ENCODE peak calls at places on chromosomes 6 and 20, in six cellular contexts. One of them, this sample, is unnamed.
A peak's percentile ranks its signal among the peaks of the same experiment; 100 is the strongest.

GRCh38 chr6:152575621-152576150 is 61.5 kb downstream of the SYNE1 start:
- DNase-seq in endothelial cell of umbilical vein: no peak
- DNase-seq in A549: no peak
- DNase-seq in HepG2: no peak
- DNase-seq in K562: no peak
- DNase-seq in H1: no peak
- DNase-seq in this sample: no peak

GRCh38 chr6:106910999-106911949 is 63.3 kb downstream of the CD24 start:
- DNase-seq in endothelial cell of umbilical vein: no peak
- DNase-seq in A549: peak; percentile 6
- DNase-seq in HepG2: peak; percentile 89
- DNase-seq in K562: no peak
- DNase-seq in H1: no peak
- DNase-seq in this sample: no peak

GRCh38 chr6:149335924-149336323 is 18.4 kb downstream of the TAB2 start:
- DNase-seq in endothelial cell of umbilical vein: peak; percentile 67
- DNase-seq in A549: peak; percentile 69
- DNase-seq in HepG2: no peak
- DNase-seq in K562: no peak
- DNase-seq in H1: no peak
- DNase-seq in this sample: no peak

GRCh38 chr6:169896826-169897456 is 145.5 kb downstream of the ERMARD start:
- DNase-seq in endothelial cell of umbilical vein: no peak
- DNase-seq in A549: no peak
- DNase-seq in HepG2: no peak
- DNase-seq in K562: no peak
- DNase-seq in H1: peak; percentile 22
- DNase-seq in this sample: no peak

GRCh38 chr6:37456126-37456525 is 23.1 kb downstream of the CMTR1 start:
- DNase-seq in endothelial cell of umbilical vein: no peak
- DNase-seq in A549: no peak
- DNase-seq in HepG2: no peak
- DNase-seq in K562: no peak
- DNase-seq in H1: no peak
- DNase-seq in this sample: no peak

GRCh38 chr6:82890240-82890639 is 175.4 kb downstream of the UBE3D start:
- DNase-seq in endothelial cell of umbilical vein: no peak
- DNase-seq in A549: no peak
- DNase-seq in HepG2: no peak
- DNase-seq in K562: no peak
- DNase-seq in H1: no peak
- DNase-seq in this sample: no peak

GRCh38 chr6:85404497-85405174 is 45.2 kb upstream of the NT5E start:
- DNase-seq in endothelial cell of umbilical vein: peak; percentile 93
- DNase-seq in A549: peak; percentile 90
- DNase-seq in HepG2: peak; percentile 82
- DNase-seq in K562: no peak
- DNase-seq in H1: no peak
- DNase-seq in this sample: no peak

GRCh38 chr6:139647001-139647400 is 272.6 kb upstream of the CITED2 start:
- DNase-seq in endothelial cell of umbilical vein: no peak
- DNase-seq in A549: no peak
- DNase-seq in HepG2: no peak
- DNase-seq in K562: no peak
- DNase-seq in H1: no peak
- DNase-seq in this sample: no peak

GRCh38 chr6:131602913-131603312 is 25.1 kb downstream of the MED23 start:
- DNase-seq in endothelial cell of umbilical vein: no peak
- DNase-seq in A549: peak; percentile 33
- DNase-seq in HepG2: no peak
- DNase-seq in K562: no peak
- DNase-seq in H1: no peak
- DNase-seq in this sample: no peak

GRCh38 chr6:22448311-22448711 is 121.1 kb upstream of the HDGFL1 start:
- DNase-seq in endothelial cell of umbilical vein: peak; percentile 98
- DNase-seq in A549: peak; percentile 83
- DNase-seq in HepG2: no peak
- DNase-seq in K562: no peak
- DNase-seq in H1: no peak
- DNase-seq in this sample: no peak

GRCh38 chr20:11266571-11266970 is 592.8 kb upstream of the JAG1 start:
- DNase-seq in endothelial cell of umbilical vein: peak; percentile 90
- DNase-seq in A549: peak; percentile 34
- DNase-seq in HepG2: no peak
- DNase-seq in K562: no peak
- DNase-seq in H1: no peak
- DNase-seq in this sample: no peak

GRCh38 chr6:124961784-124962611 is at the start of gene RNF217:
- DNase-seq in endothelial cell of umbilical vein: peak; percentile 75
- DNase-seq in A549: peak; percentile 68
- DNase-seq in HepG2: no peak
- DNase-seq in K562: peak; percentile 84
- DNase-seq in H1: peak; percentile 77
- DNase-seq in this sample: peak; percentile 51

GRCh38 chr6:73028893-73029450 is 196.3 kb downstream of the KHDC1L start:
- DNase-seq in endothelial cell of umbilical vein: no peak
- DNase-seq in A549: no peak
- DNase-seq in HepG2: no peak
- DNase-seq in K562: no peak
- DNase-seq in H1: no peak
- DNase-seq in this sample: no peak

GRCh38 chr20:9458075-9458818 is 56.1 kb upstream of the LAMP5 start:
- DNase-seq in endothelial cell of umbilical vein: no peak
- DNase-seq in A549: peak; percentile 38
- DNase-seq in HepG2: peak; percentile 59
- DNase-seq in K562: no peak
- DNase-seq in H1: peak; percentile 53
- DNase-seq in this sample: peak; percentile 47

GRCh38 chr6:79949235-79949634 is 1.9 kb upstream of the ELOVL4 start:
- DNase-seq in endothelial cell of umbilical vein: peak; percentile 53
- DNase-seq in A549: peak; percentile 85
- DNase-seq in HepG2: peak; percentile 79
- DNase-seq in K562: peak; percentile 33
- DNase-seq in H1: peak; percentile 72
- DNase-seq in this sample: peak; percentile 72

GRCh38 chr6:62479722-62480121 is 193.7 kb upstream of the KHDRBS2 start:
- DNase-seq in endothelial cell of umbilical vein: no peak
- DNase-seq in A549: no peak
- DNase-seq in HepG2: no peak
- DNase-seq in K562: no peak
- DNase-seq in H1: no peak
- DNase-seq in this sample: no peak

GRCh38 chr6:135291288-135292116 is 110.4 kb downstream of the MYB start:
- DNase-seq in endothelial cell of umbilical vein: peak; percentile 73
- DNase-seq in A549: peak; percentile 3
- DNase-seq in HepG2: peak; percentile 11
- DNase-seq in K562: peak; percentile 54
- DNase-seq in H1: no peak
- DNase-seq in this sample: no peak

GRCh38 chr6:127824061-127824460 is 76.8 kb downstream of the THEMIS start:
- DNase-seq in endothelial cell of umbilical vein: no peak
- DNase-seq in A549: no peak
- DNase-seq in HepG2: no peak
- DNase-seq in K562: no peak
- DNase-seq in H1: no peak
- DNase-seq in this sample: no peak

GRCh38 chr6:143401060-143401426 is 49.5 kb downstream of the ADAT2 start:
- DNase-seq in endothelial cell of umbilical vein: no peak
- DNase-seq in A549: no peak
- DNase-seq in HepG2: no peak
- DNase-seq in K562: no peak
- DNase-seq in H1: no peak
- DNase-seq in this sample: no peak

GRCh38 chr20:5621305-5621704 is 128.9 kb upstream of the SHLD1 start:
- DNase-seq in endothelial cell of umbilical vein: peak; percentile 64
- DNase-seq in A549: no peak
- DNase-seq in HepG2: no peak
- DNase-seq in K562: no peak
- DNase-seq in H1: no peak
- DNase-seq in this sample: no peak

GRCh38 chr6:116764961-116765841 is at the start of gene FAM162B:
- DNase-seq in endothelial cell of umbilical vein: peak; percentile 36
- DNase-seq in A549: peak; percentile 2
- DNase-seq in HepG2: peak; percentile 2
- DNase-seq in K562: no peak
- DNase-seq in H1: peak; percentile 75
- DNase-seq in this sample: peak; percentile 67

GRCh38 chr6:106446983-106447382 is 86.5 kb downstream of the CRYBG1 start:
- DNase-seq in endothelial cell of umbilical vein: no peak
- DNase-seq in A549: peak; percentile 33
- DNase-seq in HepG2: no peak
- DNase-seq in K562: no peak
- DNase-seq in H1: no peak
- DNase-seq in this sample: no peak

GRCh38 chr20:25139061-25139705 is 56.3 kb upstream of the ENTPD6 start:
- DNase-seq in endothelial cell of umbilical vein: no peak
- DNase-seq in A549: peak; percentile 51
- DNase-seq in HepG2: peak; percentile 84
- DNase-seq in K562: no peak
- DNase-seq in H1: no peak
- DNase-seq in this sample: no peak

GRCh38 chr20:52425253-52425652 is 233.7 kb upstream of the ZFP64 start:
- DNase-seq in endothelial cell of umbilical vein: no peak
- DNase-seq in A549: no peak
- DNase-seq in HepG2: no peak
- DNase-seq in K562: no peak
- DNase-seq in H1: no peak
- DNase-seq in this sample: no peak

GRCh38 chr6:17865243-17865642 is 122.2 kb downstream of the KIF13A start:
- DNase-seq in endothelial cell of umbilical vein: no peak
- DNase-seq in A549: no peak
- DNase-seq in HepG2: no peak
- DNase-seq in K562: no peak
- DNase-seq in H1: no peak
- DNase-seq in this sample: no peak

GRCh38 chr6:96836579-96837137 is 619 bp downstream of the GPR63 start:
- DNase-seq in endothelial cell of umbilical vein: peak; percentile 5
- DNase-seq in A549: peak; percentile 1
- DNase-seq in HepG2: no peak
- DNase-seq in K562: peak; percentile 53
- DNase-seq in H1: no peak
- DNase-seq in this sample: no peak

DNA sequence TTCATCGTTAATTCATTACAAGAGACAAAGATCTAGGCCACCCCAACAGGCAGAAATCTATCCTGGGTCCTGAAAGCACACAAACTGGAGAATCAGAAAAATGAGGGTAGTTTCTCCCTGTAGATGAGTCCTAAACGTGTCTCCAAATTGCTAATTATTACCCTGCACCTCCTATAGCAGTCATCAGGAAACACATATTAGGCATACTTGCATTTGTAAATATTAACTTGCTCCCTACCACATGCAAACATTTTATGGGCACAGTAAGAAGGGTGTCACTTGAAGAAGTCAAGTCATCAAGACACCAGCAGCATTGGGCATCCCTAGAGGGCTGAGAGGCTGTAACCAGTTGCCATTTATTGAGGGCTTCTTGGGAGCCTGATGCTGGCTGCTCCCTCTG is 17.9 kb upstream of the SIRPB1 start:
- DNase-seq in endothelial cell of umbilical vein: no peak
- DNase-seq in A549: no peak
- DNase-seq in HepG2: no peak
- DNase-seq in K562: no peak
- DNase-seq in H1: no peak
- DNase-seq in this sample: no peak
- TF ChIP-seq JUN in endothelial cell of umbilical vein: no peak
- TF ChIP-seq JUN in A549: no peak
- TF ChIP-seq JUN in HepG2: no peak
- TF ChIP-seq JUN in K562: no peak
- TF ChIP-seq JUN in H1: no peak
- TF ChIP-seq JUN in this sample: no peak

GRCh38 chr6:111774346-111774703 is 98.9 kb downstream of the FYN start:
- DNase-seq in endothelial cell of umbilical vein: no peak
- DNase-seq in A549: no peak
- DNase-seq in HepG2: no peak
- DNase-seq in K562: no peak
- DNase-seq in H1: no peak
- DNase-seq in this sample: no peak
- TF ChIP-seq JUN in endothelial cell of umbilical vein: no peak
- TF ChIP-seq JUN in A549: no peak
- TF ChIP-seq JUN in HepG2: no peak
- TF ChIP-seq JUN in K562: no peak
- TF ChIP-seq JUN in H1: no peak
- TF ChIP-seq JUN in this sample: no peak

GRCh38 chr6:31568537-31568961 is 3.5 kb upstream of the LTA start:
- DNase-seq in endothelial cell of umbilical vein: no peak
- DNase-seq in A549: no peak
- DNase-seq in HepG2: no peak
- DNase-seq in K562: no peak
- DNase-seq in H1: no peak
- DNase-seq in this sample: no peak
- TF ChIP-seq JUN in endothelial cell of umbilical vein: no peak
- TF ChIP-seq JUN in A549: no peak
- TF ChIP-seq JUN in HepG2: no peak
- TF ChIP-seq JUN in K562: no peak
- TF ChIP-seq JUN in H1: no peak
- TF ChIP-seq JUN in this sample: no peak

GRCh38 chr6:27065183-27065582 is 182.3 kb upstream of the PRSS16 start:
- DNase-seq in endothelial cell of umbilical vein: no peak
- DNase-seq in A549: no peak
- DNase-seq in HepG2: no peak
- DNase-seq in K562: no peak
- DNase-seq in H1: no peak
- DNase-seq in this sample: no peak

GRCh38 chr6:27066381-27066780 is 181.1 kb upstream of the PRSS16 start:
- DNase-seq in endothelial cell of umbilical vein: no peak
- DNase-seq in A549: no peak
- DNase-seq in HepG2: no peak
- DNase-seq in K562: no peak
- DNase-seq in H1: no peak
- DNase-seq in this sample: no peak

GRCh38 chr6:27061235-27061993 is 186.1 kb upstream of the PRSS16 start:
- DNase-seq in endothelial cell of umbilical vein: no peak
- DNase-seq in A549: no peak
- DNase-seq in HepG2: peak; percentile 18
- DNase-seq in K562: no peak
- DNase-seq in H1: no peak
- DNase-seq in this sample: no peak

GRCh38 chr6:27059621-27060425 is 187.7 kb upstream of the PRSS16 start:
- DNase-seq in endothelial cell of umbilical vein: no peak
- DNase-seq in A549: no peak
- DNase-seq in HepG2: peak; percentile 42
- DNase-seq in K562: no peak
- DNase-seq in H1: no peak
- DNase-seq in this sample: no peak

DNA sequence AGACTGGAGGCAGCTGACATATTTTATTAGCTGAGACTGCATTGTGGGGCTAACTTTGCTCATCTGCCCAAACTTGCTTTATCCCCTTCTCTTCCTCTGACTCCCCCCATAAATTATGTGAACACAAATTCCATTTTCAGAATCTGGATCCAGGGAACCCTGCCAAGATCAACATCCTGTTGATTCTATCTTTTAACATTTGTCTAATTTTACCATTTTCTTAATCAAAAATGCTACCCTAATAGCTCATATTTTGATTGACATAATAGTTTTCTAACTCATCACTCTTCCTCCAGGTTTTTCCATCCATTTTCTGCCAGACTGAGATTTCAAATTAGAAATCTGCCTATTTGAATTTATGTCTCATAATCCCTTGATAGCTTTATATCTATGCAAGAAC is 184.7 kb upstream of the PRSS16 start:
- DNase-seq in endothelial cell of umbilical vein: no peak
- DNase-seq in A549: no peak
- DNase-seq in HepG2: no peak
- DNase-seq in K562: no peak
- DNase-seq in H1: no peak
- DNase-seq in this sample: no peak
- TF ChIP-seq JUN in endothelial cell of umbilical vein: no peak
- TF ChIP-seq JUN in A549: no peak
- TF ChIP-seq JUN in HepG2: no peak
- TF ChIP-seq JUN in K562: no peak
- TF ChIP-seq JUN in H1: no peak
- TF ChIP-seq JUN in this sample: no peak